ENCODE peak calls at places on chromosomes 12 and 14, in ten cellular contexts. V is HL-60, G is stomach, K is spleen, Q is endothelial cell of umbilical vein, S is breast epithelium, A is sigmoid colon, C is prostate gland, H is HCT116, U is K562. D is an unnamed sample.

GRCh38 chr14:26261368-26262122 is 336.3 kb downstream of the NOVA1 start:
- DNase-seq in A (no peak), U (no peak), V (no peak), K (no peak), C (no peak), S (no peak), Q (no peak), G (no peak), H (no peak), D (no peak)

GRCh38 chr14:79831198-79831890 is 380.0 kb downstream of the DIO2 start:
- DNase-seq in Q (no peak), U (no peak), A (no peak), G (no peak), V (no peak), S (no peak), H (no peak), C (no peak), K (no peak), D (no peak)

GRCh38 chr12:76242813-76243540 is 105.2 kb downstream of the BBS10 start:
- DNase-seq in S (no peak), G (no peak), A (no peak), Q (no peak), C (no peak), V (no peak), K (no peak), U (no peak), H (no peak), D (no peak)

GRCh38 chr12:70645494-70646317 is 8.5 kb upstream of the PTPRB start:
- DNase-seq in K (peak), H (peak), Q (peak), S (no peak), G (peak), U (peak), C (peak), A (no peak), V (no peak), D (peak)

GRCh38 chr12:38124247-38125012 is 192.1 kb upstream of the ALG10B start:
- DNase-seq in H (no peak), U (no peak), K (no peak), Q (no peak), C (no peak), A (no peak), G (peak), V (no peak), S (no peak), D (no peak)

GRCh38 chr14:24692382-24693352 is 58.7 kb upstream of the GZMB start:
- DNase-seq in V (no peak), C (no peak), Q (no peak), A (no peak), U (no peak), S (no peak), H (no peak), K (no peak), G (no peak), D (no peak)

GRCh38 chr12:104682790-104683279 is 226.1 kb downstream of the CHST11 start:
- DNase-seq in Q (no peak), A (no peak), C (no peak), S (no peak), V (peak), K (no peak), U (no peak), G (no peak), H (no peak), D (no peak)

GRCh38 chr12:27919671-27920235 is 52.8 kb downstream of the PTHLH start:
- DNase-seq in C (no peak), A (no peak), K (no peak), V (no peak), G (no peak), H (no peak), U (no peak), Q (no peak), S (no peak), D (no peak)

GRCh38 chr12:26768611-26769603 is 64.1 kb downstream of the ITPR2 start:
- DNase-seq in G (no peak), K (no peak), Q (no peak), C (peak), U (no peak), S (no peak), H (no peak), A (no peak), V (no peak), D (no peak)

GRCh38 chr14:87334997-87335675 is 657.8 kb downstream of the GALC start:
- DNase-seq in S (no peak), U (no peak), Q (no peak), V (no peak), K (no peak), C (no peak), G (no peak), H (no peak), A (no peak), D (no peak)

GRCh38 chr12:65113621-65114035 is 7.5 kb downstream of the WIF1 start:
- DNase-seq in Q (no peak), H (no peak), K (no peak), A (no peak), V (no peak), G (no peak), U (no peak), S (no peak), C (no peak), D (no peak)

GRCh38 chr14:101248840-101249675 is 312.2 kb upstream of the DIO3 start:
- DNase-seq in G (peak), K (peak), S (no peak), A (no peak), Q (no peak), H (no peak), V (no peak), U (no peak), C (no peak), D (no peak)

GRCh38 chr14:56334458-56334857 is 216.2 kb downstream of the PELI2 start:
- DNase-seq in U (no peak), H (no peak), V (no peak), A (no peak), Q (peak), C (no peak), G (no peak), K (no peak), S (no peak), D (no peak)

GRCh38 chr14:105914738-105915385 is 388.5 kb downstream of the TMEM121 start:
- DNase-seq in G (no peak), V (no peak), Q (no peak), U (no peak), H (no peak), S (no peak), C (no peak), K (peak), A (no peak), D (no peak)

GRCh38 chr12:96241484-96242256 is 47.5 kb downstream of the ELK3 start:
- DNase-seq in C (no peak), A (peak), S (no peak), Q (peak), G (no peak), H (no peak), U (no peak), V (no peak), K (peak), D (no peak)

GRCh38 chr14:91501951-91502930 is 7.9 kb downstream of the PPP4R3A start:
- DNase-seq in S (no peak), Q (no peak), U (no peak), A (no peak), K (no peak), G (no peak), C (no peak), V (no peak), H (no peak), D (no peak)

GRCh38 chr14:103916636-103917262 is 11.5 kb upstream of the TDRD9 start:
- DNase-seq in H (no peak), S (no peak), U (no peak), V (no peak), K (peak), Q (no peak), A (peak), G (no peak), C (no peak), D (no peak)

GRCh38 chr14:54040851-54041250 is 84.2 kb upstream of the BMP4 start:
- DNase-seq in V (no peak), H (no peak), Q (no peak), K (no peak), U (no peak), A (no peak), C (no peak), G (no peak), S (no peak), D (no peak)

GRCh38 chr14:61515436-61516124 is 179.7 kb upstream of the HIF1A start:
- DNase-seq in H (no peak), A (no peak), V (no peak), C (no peak), G (no peak), S (no peak), K (no peak), Q (no peak), U (no peak), D (no peak)

GRCh38 chr12:101327054-101327453 is 47.1 kb downstream of the UTP20 start:
- DNase-seq in Q (no peak), C (no peak), A (no peak), K (no peak), G (no peak), S (no peak), H (no peak), V (no peak), U (no peak), D (no peak)

GRCh38 chr12:22415342-22416309 is 81.1 kb upstream of the ST8SIA1 start:
- DNase-seq in C (peak), S (no peak), K (no peak), Q (no peak), G (peak), V (no peak), H (no peak), A (no peak), U (no peak), D (no peak)

GRCh38 chr12:22413592-22413991 is 79.1 kb upstream of the ST8SIA1 start:
- DNase-seq in G (no peak), C (no peak), V (no peak), Q (no peak), U (no peak), A (no peak), K (no peak), S (no peak), H (no peak), D (no peak)

GRCh38 chr12:22412581-22412980 is 78.1 kb upstream of the ST8SIA1 start:
- DNase-seq in K (no peak), C (no peak), U (no peak), V (no peak), S (no peak), H (no peak), G (no peak), A (no peak), Q (no peak), D (no peak)

GRCh38 chr12:22414742-22415141 is 80.2 kb upstream of the ST8SIA1 start:
- DNase-seq in A (no peak), K (no peak), U (no peak), C (no peak), S (no peak), H (no peak), V (no peak), Q (no peak), G (no peak), D (no peak)

GRCh38 chr12:22416831-22417230 is 82.3 kb upstream of the ST8SIA1 start:
- DNase-seq in S (no peak), H (no peak), C (no peak), Q (no peak), G (no peak), A (no peak), K (no peak), U (no peak), V (no peak), D (no peak)
- TF ChIP-seq POLR2AphosphoS5 in S (no peak), H (no peak), C (no peak), Q (no peak), G (no peak), A (no peak), K (no peak), U (no peak), V (no peak), D (no peak)

GRCh38 chr12:61490732-61491498 is 769.3 kb upstream of the USP15 start:
- DNase-seq in S (no peak), V (no peak), Q (no peak), G (no peak), A (no peak), U (no peak), K (no peak), C (no peak), H (no peak), D (no peak)

DNA sequence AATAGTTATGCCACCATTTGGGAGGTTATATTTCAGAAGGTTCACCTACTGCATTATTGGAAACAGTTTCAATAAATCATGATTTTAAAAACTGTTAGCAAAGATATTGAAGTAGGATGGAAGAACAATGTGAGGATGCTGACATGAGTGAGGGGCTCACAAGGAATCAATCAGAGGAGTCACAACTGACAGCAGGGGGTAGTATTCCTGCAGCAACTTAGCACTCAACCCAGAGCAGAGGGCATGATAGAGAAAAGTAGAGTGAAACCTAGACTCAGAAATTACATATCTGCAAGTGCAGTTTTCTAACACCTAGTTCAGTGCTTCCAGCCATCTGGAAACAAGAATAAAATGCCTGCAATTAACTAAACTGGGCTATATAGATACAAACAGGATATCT is 772.5 kb upstream of the USP15 start:
- DNase-seq in A (no peak), G (no peak), C (no peak), U (no peak), H (no peak), K (no peak), Q (no peak), V (no peak), S (no peak), D (no peak)
- TF ChIP-seq POLR2AphosphoS5 in A (no peak), G (no peak), C (no peak), U (no peak), H (no peak), K (no peak), Q (no peak), V (no peak), S (no peak), D (no peak)

DNA sequence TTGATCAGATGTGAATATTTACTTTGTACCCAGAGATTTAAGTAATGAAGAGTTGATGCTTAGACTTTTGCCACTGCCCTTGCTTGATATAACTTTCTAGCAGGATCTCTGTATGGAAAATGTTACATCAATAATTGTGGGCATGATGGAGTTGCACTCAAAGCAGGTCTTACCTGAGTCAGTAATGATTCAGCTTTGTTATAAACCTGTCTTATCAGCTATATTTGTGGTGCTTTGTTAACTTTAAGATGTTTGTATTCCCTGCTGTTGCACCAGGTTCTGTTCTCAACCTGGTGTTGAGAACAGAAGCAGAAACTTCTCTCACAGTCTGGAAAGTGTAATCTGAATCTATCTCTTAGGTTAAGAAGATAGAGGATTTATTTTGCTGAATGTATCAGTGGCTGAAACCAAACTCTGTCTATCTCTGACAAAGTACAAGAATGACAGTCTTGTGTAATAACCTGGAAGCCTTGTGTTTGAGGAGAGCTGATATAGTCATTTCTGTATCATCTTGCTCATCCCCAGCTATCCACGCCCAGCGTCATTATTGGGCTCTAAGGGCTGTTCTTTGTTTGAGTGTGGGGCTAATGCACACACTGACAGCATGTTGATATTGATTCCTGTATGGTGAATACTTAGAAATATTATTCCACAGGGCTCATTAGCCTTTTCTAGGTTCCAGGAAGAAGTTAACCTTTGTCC is 3.5 kb downstream of the AKAP6 start:
- DNase-seq in H (no peak), U (no peak), K (no peak), G (no peak), C (no peak), S (no peak), A (no peak), Q (no peak), V (no peak), D (no peak)
- TF ChIP-seq POLR2AphosphoS5 in H (no peak), U (no peak), K (no peak), G (no peak), C (no peak), S (no peak), A (no peak), Q (no peak), V (no peak), D (no peak)

GRCh38 chr14:48456051-48456450 is 780.6 kb upstream of the MDGA2 start:
- DNase-seq in A (no peak), C (no peak), U (no peak), V (no peak), G (no peak), S (no peak), K (no peak), Q (no peak), H (no peak), D (no peak)

DNA sequence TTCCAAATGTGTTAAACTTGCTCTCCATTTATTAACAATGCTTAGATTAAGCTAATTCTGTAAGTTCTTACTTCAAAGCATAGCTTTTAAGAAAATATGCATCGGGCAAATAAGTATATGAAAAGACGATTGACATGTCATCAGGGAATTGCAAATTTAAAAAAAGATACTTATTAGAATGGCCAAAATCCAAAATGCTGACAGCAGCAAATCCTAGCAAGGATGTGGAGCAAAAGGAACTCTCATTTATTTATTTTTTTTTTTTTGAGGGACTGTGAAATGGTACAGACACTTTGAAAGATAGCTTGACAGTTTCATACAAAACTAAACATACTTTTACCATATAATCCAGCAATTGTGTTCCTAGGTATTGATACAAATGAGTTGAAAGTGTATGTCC is 779.5 kb upstream of the MDGA2 start:
- DNase-seq in C (no peak), K (no peak), V (no peak), S (no peak), G (no peak), U (no peak), A (no peak), Q (no peak), H (no peak), D (no peak)
- TF ChIP-seq POLR2AphosphoS5 in C (no peak), K (no peak), V (no peak), S (no peak), G (no peak), U (no peak), A (no peak), Q (no peak), H (no peak), D (no peak)

GRCh38 chr12:121798807-121799174 is 5.0 kb upstream of the SETD1B start:
- DNase-seq in Q (no peak), V (no peak), S (no peak), A (no peak), H (no peak), K (no peak), C (no peak), U (no peak), G (no peak), D (no peak)

GRCh38 chr12:121799175-121799841 is 4.5 kb upstream of the SETD1B start:
- DNase-seq in V (peak), S (peak), A (peak), G (peak), Q (peak), K (peak), U (peak), H (peak), C (peak), D (no peak)

GRCh38 chr12:121799842-121800693 is 3.7 kb upstream of the SETD1B start:
- DNase-seq in A (peak), V (peak), C (peak), Q (peak), H (peak), U (peak), K (peak), S (peak), G (peak), D (no peak)

GRCh38 chr12:121796855-121797751 is 3.6 kb upstream of the RHOF start:
- DNase-seq in G (peak), C (peak), U (peak), A (peak), H (peak), Q (peak), S (peak), V (no peak), K (peak), D (no peak)

DNA sequence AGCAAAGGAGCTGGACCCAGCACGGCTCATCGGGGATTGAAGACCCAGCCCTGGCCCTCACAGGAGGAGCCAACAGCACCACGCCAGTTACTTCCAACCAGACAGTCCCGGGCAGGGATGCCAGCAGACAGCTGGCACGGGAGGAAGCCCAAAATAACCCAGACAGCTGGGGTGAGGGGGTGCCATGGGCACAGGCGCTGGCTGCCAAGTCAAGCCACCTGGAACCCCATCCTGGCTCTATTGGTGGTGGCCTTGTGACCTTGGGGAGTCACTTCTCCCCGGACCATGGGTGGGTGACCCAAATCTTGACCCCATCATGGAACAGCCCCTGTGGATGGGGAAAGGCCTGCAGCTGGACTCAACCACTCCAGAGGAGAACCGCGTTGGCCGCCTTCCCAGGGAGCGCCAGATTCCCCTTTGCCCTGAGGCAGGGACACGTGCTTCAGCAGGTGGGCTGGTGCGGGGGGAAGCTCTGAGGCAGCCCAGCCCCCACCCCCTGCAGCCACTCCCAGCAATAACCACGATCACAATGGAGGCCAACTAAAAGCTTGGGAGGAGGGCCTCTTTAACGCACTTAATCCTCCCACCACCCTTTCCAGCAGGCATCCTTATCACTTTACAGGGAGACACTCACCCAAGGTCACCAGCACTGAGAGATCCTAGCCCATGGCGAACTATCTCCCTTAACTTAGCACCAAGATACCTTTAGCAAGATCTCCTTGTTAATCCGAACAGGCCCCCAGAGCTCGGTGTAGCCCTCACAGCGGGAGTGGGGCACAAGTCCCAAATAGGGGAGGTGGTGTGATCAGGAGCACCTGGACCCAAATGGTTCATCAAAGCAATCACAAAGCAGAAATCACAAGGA is 4.7 kb upstream of the RHOF start:
- DNase-seq in U (peak), H (no peak), V (no peak), S (peak), Q (peak), G (peak), C (no peak), K (peak), A (peak), D (no peak)
- TF ChIP-seq POLR2AphosphoS5 in U (peak), H (no peak), V (no peak), S (no peak), Q (no peak), G (no peak), C (no peak), K (peak), A (peak), D (no peak)

GRCh38 chr12:110794623-110795280 is 52.0 kb upstream of the CCDC63 start:
- DNase-seq in K (peak), C (no peak), G (peak), V (no peak), H (no peak), U (peak), S (no peak), Q (no peak), A (peak), D (no peak)
- TF ChIP-seq POLR2AphosphoS5 in K (peak), C (no peak), G (peak), V (no peak), H (no peak), U (no peak), S (no peak), Q (no peak), A (no peak), D (no peak)